ENCODE peak calls at places on chromosome 15, in nine cellular contexts. B is vagina; T is stimulated activated CD8-positive, alpha-beta memory T cell treated with anti-CD3 and anti-CD28 coated beads, Interleukin-4, amount 100 ng/mL, for 1 hour; N is stimulated activated CD4-positive, alpha-beta T cell treated with anti-CD3 and anti-CD28 coated beads, TNF-alpha, amount 100 ng/mL, for 4 hours; Q is progenitor cell of endocrine pancreas; C is HTR-8/SVneo; W is sciatic nerve; M is midbrain; Y is heart right ventricle. L is an unnamed sample.

GRCh38 chr15:90095521-90095959 is 6.7 kb downstream of the IDH2 start:
- DNase-seq in M (no peak), Y (no peak), B (peak), W (no peak), N (no peak), C (no peak), T (no peak), Q (no peak), L (no peak)

GRCh38 chr15:83248944-83249343 is 35.5 kb downstream of the BNC1 start:
- DNase-seq in Q (no peak), N (no peak), M (no peak), W (no peak), B (no peak), C (no peak), Y (no peak), T (no peak), L (no peak)

GRCh38 chr15:99592135-99592845 is 26.5 kb downstream of the MEF2A start:
- DNase-seq in T (no peak), C (no peak), B (no peak), N (no peak), Q (no peak), W (no peak), M (no peak), Y (no peak), L (no peak)

GRCh38 chr15:48939686-48940085 is 24.0 kb downstream of the SHC4 start:
- DNase-seq in N (no peak), W (no peak), M (no peak), Y (no peak), Q (no peak), C (peak), T (no peak), B (no peak), L (peak)

GRCh38 chr15:41689083-41689482 is 28.9 kb downstream of the MGA start:
- DNase-seq in Y (no peak), W (no peak), T (no peak), N (no peak), M (no peak), C (no peak), B (no peak), Q (no peak), L (no peak)

GRCh38 chr15:70098461-70099166 is 897 bp upstream of the TLE3 start:
- DNase-seq in B (no peak), W (peak), Y (peak), C (no peak), M (peak), N (peak), T (no peak), Q (peak), L (no peak)

GRCh38 chr15:58758141-58758540 is 8.6 kb upstream of the ADAM10 start:
- DNase-seq in W (no peak), T (no peak), Q (no peak), N (no peak), Y (no peak), B (no peak), C (no peak), M (peak), L (no peak)

GRCh38 chr15:73996939-73997338 is 2.4 kb downstream of the PML start:
- DNase-seq in Y (no peak), W (no peak), B (no peak), M (peak), N (no peak), Q (no peak), T (no peak), C (no peak), L (peak)

GRCh38 chr15:25056484-25057429 is 102.0 kb downstream of the SNRPN start:
- DNase-seq in B (peak), T (no peak), Q (peak), C (no peak), N (no peak), M (no peak), Y (no peak), W (peak), L (no peak)

GRCh38 chr15:58224068-58224467 is 85.9 kb downstream of the AQP9 start:
- DNase-seq in T (no peak), W (no peak), Y (peak), N (no peak), Q (no peak), C (no peak), M (peak), B (no peak), L (peak)

GRCh38 chr15:101652783-101653430 is 726 bp upstream of the TM2D3 start:
- DNase-seq in C (no peak), W (no peak), Y (no peak), M (no peak), T (no peak), Q (peak), N (peak), B (peak), L (no peak)

GRCh38 chr15:101810905-101811304 is 1.1 kb upstream of the OR4F15 start:
- DNase-seq in Q (no peak), Y (no peak), W (no peak), B (no peak), C (peak), M (no peak), T (no peak), N (no peak), L (no peak)

GRCh38 chr15:49622561-49622960 is 1.7 kb downstream of the DTWD1 start:
- DNase-seq in B (no peak), M (no peak), W (no peak), N (no peak), T (no peak), Q (no peak), C (no peak), Y (no peak), L (no peak)

GRCh38 chr15:83112233-83112958 is 5.0 kb downstream of the TM6SF1 start:
- DNase-seq in Y (no peak), C (peak), W (no peak), Q (no peak), M (no peak), T (no peak), N (no peak), B (no peak), L (peak)

GRCh38 chr15:39227001-39227400 is 353.9 kb upstream of the THBS1 start:
- DNase-seq in Q (no peak), N (no peak), B (no peak), M (no peak), C (no peak), Y (no peak), W (no peak), T (no peak), L (no peak)

L was measured in HT1080.